ENCODE peak calls at places on chromosome 7, in nine cellular contexts. Z is NCI-H1417; E is GM19239; Y is esophagus squamous epithelium; C is type B pancreatic cell; O is NCI-H1694; B is mucosa of gallbladder; F is hepatic stellate cell; Q is activated CD8-positive, alpha-beta memory T cell treated with anti-CD3 and anti-CD28 coated beads for 48 hours. W is an unnamed sample.
A peak's percentile ranks its signal among the peaks of the same experiment; 100 is the strongest.

GRCh38 chr7:99095698-99096097 is 48.2 kb downstream of the SMURF1 start:
- DNase-seq in O (no peak), C (no peak), F (no peak), E (no peak), Y (no peak), Z (no peak), Q (no peak), B (no peak), W (no peak)

GRCh38 chr7:28840515-28841125 is 117.5 kb downstream of the TRIL start:
- DNase-seq in Y (no peak), F (peak; percentile 17), Z (peak; percentile 49), B (no peak), E (no peak), Q (no peak), O (no peak), C (no peak), W (no peak)

GRCh38 chr7:44277851-44278250 is 47.5 kb downstream of the CAMK2B start:
- DNase-seq in B (no peak), O (no peak), E (no peak), C (no peak), Y (no peak), Z (no peak), F (peak; percentile 57), Q (no peak), W (no peak)

GRCh38 chr7:2613926-2614613 is 17.7 kb upstream of the TTYH3 start:
- DNase-seq in C (no peak), Q (no peak), E (no peak), B (peak; percentile 37), Y (no peak), O (peak; percentile 55), Z (peak; percentile 28), F (peak; percentile 65), W (peak; percentile 44)

GRCh38 chr7:91772100-91772794 is 108.3 kb downstream of the MTERF1 start:
- DNase-seq in Y (no peak), E (no peak), Z (no peak), O (no peak), Q (no peak), C (no peak), F (no peak), B (no peak), W (no peak)

GRCh38 chr7:26321440-26321839 is 29.8 kb downstream of the SNX10 start:
- DNase-seq in Y (no peak), O (no peak), B (no peak), E (no peak), F (no peak), Q (no peak), C (no peak), Z (no peak), W (no peak)

GRCh38 chr7:94908204-94909022 is 1.0 kb downstream of the PPP1R9A start:
- DNase-seq in Z (peak; percentile 70), F (no peak), E (no peak), O (peak; percentile 14), Q (no peak), Y (no peak), C (peak; percentile 71), B (peak; percentile 37), W (peak; percentile 61)

GRCh38 chr7:142385528-142386340 is 127.9 kb upstream of the PRSS58 start:
- DNase-seq in O (no peak), B (no peak), C (no peak), Z (peak; percentile 73), Q (no peak), E (peak; percentile 16), F (peak; percentile 27), Y (no peak), W (no peak)

GRCh38 chr7:80273327-80273726 is 138.7 kb downstream of the GNAI1 start:
- DNase-seq in C (no peak), Z (no peak), Q (no peak), O (no peak), F (no peak), E (no peak), B (no peak), Y (no peak), W (no peak)

GRCh38 chr7:105268056-105268455 is 120.7 kb downstream of the SRPK2 start:
- DNase-seq in Z (no peak), C (no peak), F (peak; percentile 61), Q (no peak), B (no peak), O (no peak), E (no peak), Y (no peak), W (peak; percentile 23)

GRCh38 chr7:47326220-47326619 is 255.7 kb downstream of the TNS3 start:
- DNase-seq in E (no peak), Y (no peak), F (peak; percentile 70), O (no peak), B (no peak), Z (no peak), C (no peak), Q (no peak), W (no peak)

GRCh38 chr7:51376420-51377092 is 59.9 kb upstream of the COBL start:
- DNase-seq in Q (no peak), C (no peak), Y (no peak), Z (peak; percentile 31), B (no peak), O (no peak), F (no peak), E (no peak), W (no peak)

GRCh38 chr7:87223666-87224065 is 4.1 kb upstream of the TMEM243 start:
- DNase-seq in C (no peak), Q (no peak), Y (no peak), B (no peak), F (no peak), E (no peak), O (no peak), Z (no peak), W (no peak)

W was measured in cerebellum.